ENCODE peak calls at places on chromosomes 13 and 19, in seven cellular contexts. K is mammary epithelial cell, X is IMR-90, D is neural progenitor cell, T is fibroblast of lung, W is H1, V is HepG2. Z is an unnamed sample. For H4K20me1, the result is how much of the 10 kb centered on the place peaks cover.

GRCh38 chr13:49820591-49821215 is 28.2 kb upstream of the KPNA3 start:
- DNase-seq in K (no peak), X (no peak), D (no peak), T (no peak), W (no peak), V (peak), Z (no peak)

GRCh38 chr13:109816112-109816978 is 30.0 kb upstream of the IRS2 start:
- DNase-seq in K (peak), X (no peak), D (no peak), T (peak), W (no peak), V (no peak), Z (no peak)

GRCh38 chr19:2426661-2427322 is 594 bp downstream of the TIMM13 start:
- DNase-seq in K (peak), X (peak), D (peak), T (peak), W (no peak), V (peak), Z (peak)

GRCh38 chr19:6278740-6279619 is 795 bp downstream of the MLLT1 start:
- DNase-seq in K (no peak), X (no peak), D (no peak), T (no peak), W (no peak), V (no peak), Z (peak)

GRCh38 chr13:77898097-77898496 is 20.5 kb downstream of the EDNRB start:
- DNase-seq in K (no peak), X (peak), D (no peak), T (no peak), W (no peak), V (no peak), Z (no peak)

GRCh38 chr13:97387487-97388353 is 46.2 kb upstream of the RAP2A start:
- DNase-seq in K (no peak), X (no peak), D (no peak), T (no peak), W (no peak), V (no peak), Z (no peak)

GRCh38 chr19:35247526-35248309 is 1.1 kb upstream of the LSR start:
- DNase-seq in K (peak), X (no peak), D (peak), T (no peak), W (peak), V (peak), Z (no peak)

GRCh38 chr13:56850852-56851251 is 289.9 kb upstream of the PRR20A start:
- DNase-seq in K (no peak), X (no peak), D (no peak), T (no peak), W (no peak), V (no peak), Z (no peak)

GRCh38 chr19:58196911-58197616 is 14.2 kb downstream of the ZNF274 start:
- DNase-seq in K (peak), X (peak), D (no peak), T (peak), W (no peak), V (peak), Z (no peak)

GRCh38 chr13:76016799-76017198 is 380.7 kb downstream of the LMO7 start:
- DNase-seq in K (peak), X (peak), D (peak), T (peak), W (no peak), V (peak), Z (peak)

GRCh38 chr19:29086646-29087045 is 126.3 kb downstream of the UQCRFS1 start:
- DNase-seq in K (no peak), X (no peak), D (no peak), T (no peak), W (no peak), V (no peak), Z (no peak)

GRCh38 chr13:49292742-49293498 is 45.2 kb downstream of the CDADC1 start:
- DNase-seq in K (no peak), X (peak), D (no peak), T (peak), W (no peak), V (no peak), Z (peak)

GRCh38 chr19:33214621-33215020 is 11.0 kb downstream of the SLC7A10 start:
- DNase-seq in K (peak), X (peak), D (peak), T (peak), W (no peak), V (peak), Z (peak)

GRCh38 chr13:24053505-24054251 is 106.8 kb upstream of the SPATA13 start:
- DNase-seq in K (peak), X (peak), D (peak), T (peak), W (peak), V (peak), Z (peak)

GRCh38 chr13:89763011-89763410 is 1584.5 kb upstream of the MIR17HG start:
- DNase-seq in K (peak), X (no peak), D (no peak), T (peak), W (no peak), V (no peak), Z (no peak)

GRCh38 chr13:36332986-36333385 is 13.2 kb downstream of the SPART start:
- DNase-seq in K (peak), X (peak), D (no peak), T (peak), W (no peak), V (no peak), Z (peak)

GRCh38 chr19:48195106-48195830 is 24.8 kb downstream of the ZSWIM9 start:
- DNase-seq in K (no peak), X (no peak), D (no peak), T (no peak), W (no peak), V (no peak), Z (no peak)

GRCh38 chr19:7944177-7944761 is 803 bp upstream of the TIMM44 start:
- DNase-seq in K (peak), X (peak), D (peak), T (peak), W (peak), V (peak), Z (peak)

GRCh38 chr13:100334209-100334608 is 245.3 kb downstream of the PCCA start:
- DNase-seq in K (no peak), X (no peak), D (no peak), T (no peak), W (no peak), V (no peak), Z (no peak)

GRCh38 chr19:1211494-1212234 is 6.1 kb downstream of the STK11 start:
- DNase-seq in K (peak), X (no peak), D (peak), T (peak), W (no peak), V (no peak), Z (peak)
- H4K20me1 ChIP-seq in K (under half), X (half or more), D (half or more), T (under half), W (under half), V (half or more), Z (under half)

DNA sequence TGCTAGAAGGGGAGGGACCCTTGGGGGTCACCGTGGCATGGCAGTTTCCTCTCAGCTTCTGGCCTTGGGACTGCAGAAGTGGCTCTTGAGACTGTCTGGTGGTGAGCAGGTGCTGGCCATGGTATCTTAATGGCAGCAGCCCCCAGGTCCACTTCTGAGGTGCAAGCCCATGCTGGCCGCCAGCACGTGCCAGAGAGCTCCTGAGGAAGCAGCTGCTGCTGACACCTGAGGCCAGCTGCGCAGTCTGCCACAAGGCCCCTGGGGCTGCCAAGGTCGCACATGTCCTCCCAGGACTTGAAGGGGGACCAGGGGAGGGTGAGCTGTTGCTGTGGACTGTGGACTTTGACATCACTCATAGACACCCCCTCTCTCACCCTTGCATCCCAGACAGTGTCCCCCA is 48.0 kb downstream of the NFIX start:
- DNase-seq in K (no peak), X (no peak), D (no peak), T (no peak), W (no peak), V (no peak), Z (no peak)
- H4K20me1 ChIP-seq in K (under half), X (under half), D (under half), T (under half), W (under half), V (under half), Z (under half)

DNA sequence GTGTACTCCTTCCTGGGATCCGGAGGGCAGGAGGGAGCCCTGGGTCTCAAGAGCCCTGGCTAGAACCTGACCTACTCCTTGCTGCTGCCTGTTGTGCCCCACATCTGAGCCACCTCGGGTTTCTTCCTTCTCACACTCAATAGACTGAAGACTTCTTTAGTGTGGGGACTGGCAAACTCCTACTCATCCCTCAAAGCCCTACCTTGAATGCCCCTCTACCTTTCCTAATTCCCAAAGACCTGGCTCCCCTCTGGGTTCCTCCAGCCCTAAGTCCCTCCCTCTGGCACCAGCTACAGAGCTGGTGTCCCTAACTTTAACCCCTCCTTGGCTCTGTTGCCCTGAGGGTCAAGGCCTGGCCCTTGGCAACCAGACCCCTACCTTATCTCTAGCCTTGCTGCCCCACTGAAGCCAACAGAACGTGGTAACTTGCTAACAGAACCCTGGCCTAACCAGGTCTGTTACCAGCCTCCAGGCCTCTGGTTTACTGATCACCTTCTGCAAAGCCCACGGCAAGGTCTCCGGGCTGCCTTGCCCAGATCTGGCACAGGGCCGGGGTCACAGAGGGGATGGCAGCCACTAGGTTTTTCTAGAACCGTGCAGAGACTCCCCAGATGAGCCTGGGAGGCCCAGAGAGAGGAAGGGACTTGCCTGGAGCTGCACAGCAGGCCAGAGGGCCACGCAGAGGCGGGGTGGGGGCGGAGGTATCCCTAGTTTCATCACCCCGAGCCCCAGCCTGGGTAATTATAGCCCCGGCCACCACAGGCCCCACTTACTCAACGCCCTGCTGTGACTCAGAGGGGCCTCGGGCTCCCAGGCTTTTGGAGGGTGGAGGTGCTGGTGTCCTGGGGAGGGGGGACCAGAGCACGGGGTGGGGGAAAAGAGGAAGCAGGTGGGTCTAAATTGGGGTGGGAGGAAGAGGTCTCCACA is 15.3 kb downstream of the ZBTB7A start:
- DNase-seq in K (peak), X (peak), D (no peak), T (peak), W (no peak), V (peak), Z (peak)
- H4K20me1 ChIP-seq in K (under half), X (half or more), D (under half), T (under half), W (under half), V (under half), Z (half or more)

GRCh38 chr13:21707586-21707985 is 36.7 kb downstream of the FGF9 start:
- DNase-seq in K (no peak), X (no peak), D (no peak), T (no peak), W (no peak), V (no peak), Z (no peak)

GRCh38 chr13:21698975-21699679 is 28.3 kb downstream of the FGF9 start:
- DNase-seq in K (no peak), X (no peak), D (no peak), T (no peak), W (no peak), V (no peak), Z (no peak)

GRCh38 chr13:21703846-21704245 is 33.0 kb downstream of the FGF9 start:
- DNase-seq in K (no peak), X (no peak), D (no peak), T (no peak), W (no peak), V (no peak), Z (no peak)
- H4K20me1 ChIP-seq in K (under half), X (under half), D (under half), T (under half), W (under half), V (under half), Z (under half)

DNA sequence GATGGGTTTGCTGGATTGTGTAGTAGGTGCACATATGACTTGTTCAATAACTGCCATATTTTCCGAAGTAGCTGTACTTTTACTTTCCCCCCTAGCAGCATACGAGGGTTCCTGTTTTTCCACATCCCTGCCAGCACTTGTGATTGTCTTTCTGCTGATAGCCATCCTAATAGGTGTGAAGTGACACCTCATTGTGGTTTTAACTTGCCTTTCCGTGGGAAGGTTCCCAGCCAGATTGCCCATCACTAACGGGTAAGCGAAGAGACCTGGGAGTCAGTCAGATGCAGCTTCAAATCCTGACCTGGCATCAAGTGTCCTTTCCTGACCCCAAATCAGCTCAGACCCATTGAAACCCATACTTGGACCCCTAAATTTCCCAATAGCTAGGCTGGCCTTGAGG is 4.5 kb downstream of the CLPTM1 start:
- DNase-seq in K (no peak), X (no peak), D (no peak), T (no peak), W (no peak), V (no peak), Z (no peak)
- H4K20me1 ChIP-seq in K (under half), X (half or more), D (under half), T (under half), W (under half), V (under half), Z (half or more)

Z was measured in osteoblast.